ENCODE peak calls at places on chromosomes 4 and X, in six cellular contexts. W is GM06990, F is fibroblast of lung, O is epithelial cell of proximal tubule, M is neural progenitor cell, U is AG09309. B is an unnamed sample.

GRCh38 chr4:95068818-95069478 is 311.2 kb downstream of the BMPR1B start:
- DNase-seq in M (no peak), O (no peak), F (no peak), U (no peak), W (no peak), B (no peak)

GRCh38 chr4:123397276-123398150 is 918 bp downstream of the SPRY1 start:
- DNase-seq in O (no peak), F (peak; percentile 45), U (no peak), M (peak; percentile 88), W (peak; percentile 44), B (peak; percentile 70)

GRCh38 chr4:129143359-129143758 is 47.4 kb downstream of the C4orf33 start:
- DNase-seq in O (no peak), F (no peak), M (no peak), W (no peak), U (no peak), B (no peak)

GRCh38 chr4:113504422-113504821 is 257.1 kb downstream of the CAMK2D start:
- DNase-seq in W (no peak), M (no peak), F (no peak), O (no peak), U (no peak), B (peak; percentile 9)

GRCh38 chrX:44705817-44706551 is 137.8 kb upstream of the DUSP21 start:
- DNase-seq in U (no peak), O (peak; percentile 18), W (no peak), F (peak; percentile 7), M (no peak), B (no peak)

GRCh38 chrX:136754641-136755040 is 26.1 kb downstream of the ARHGEF6 start:
- DNase-seq in U (no peak), W (no peak), M (peak; percentile 8), F (peak; percentile 64), O (no peak), B (no peak)

GRCh38 chr4:101269682-101270081 is 77.6 kb downstream of the PPP3CA start:
- DNase-seq in M (no peak), F (no peak), W (no peak), O (no peak), U (no peak), B (no peak)

GRCh38 chrX:102979536-102979935 is 42.5 kb downstream of the RAB40AL start:
- DNase-seq in U (no peak), W (no peak), O (no peak), M (no peak), F (no peak), B (no peak)

GRCh38 chr4:81754169-81754568 is 282.5 kb upstream of the RASGEF1B start:
- DNase-seq in M (no peak), W (no peak), U (no peak), F (no peak), O (peak; percentile 15), B (no peak)

GRCh38 chr4:147772459-147772969 is 40.6 kb downstream of the ARHGAP10 start:
- DNase-seq in U (no peak), M (no peak), W (no peak), O (no peak), F (peak; percentile 95), B (peak; percentile 80)

GRCh38 chr4:10096976-10097330 is 19.6 kb downstream of the WDR1 start:
- DNase-seq in M (no peak), F (no peak), U (no peak), W (no peak), O (no peak), B (no peak)

GRCh38 chr4:29405151-29405550 is 1315.0 kb upstream of the PCDH7 start:
- DNase-seq in M (no peak), O (no peak), F (peak; percentile 12), U (no peak), W (no peak), B (peak; percentile 3)

GRCh38 chr4:134327274-134328122 is 125.9 kb upstream of the PABPC4L start:
- DNase-seq in U (no peak), W (no peak), F (no peak), O (no peak), M (no peak), B (no peak)
- TF ChIP-seq CTCF in U (no peak), W (no peak), F (no peak), O (no peak), M (no peak), B (no peak)

DNA sequence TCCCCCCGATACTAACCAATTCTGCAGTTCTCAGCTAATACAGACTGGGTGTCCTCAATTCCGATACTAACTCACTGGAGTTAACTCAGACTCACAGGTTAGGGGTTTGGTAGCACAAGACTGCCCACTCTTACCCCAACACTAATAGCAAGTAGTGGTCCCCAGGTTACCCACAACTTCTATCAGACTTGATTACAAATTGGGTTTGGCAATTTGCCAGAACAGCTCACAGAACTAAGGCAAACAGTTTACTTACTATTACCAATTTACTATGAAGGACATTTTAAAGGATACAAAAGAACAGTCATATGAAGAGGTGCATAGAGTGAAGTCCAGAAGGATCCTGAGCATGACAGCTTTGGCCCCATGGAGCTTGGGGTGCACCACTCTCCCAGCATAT is 201.8 kb upstream of the VCX start:
- DNase-seq in M (no peak), U (no peak), F (no peak), W (no peak), O (no peak), B (no peak)
- H3K4me3 ChIP-seq in M (no peak overlapping the region), U (no peak overlapping the region), F (no peak overlapping the region), W (no peak overlapping the region), O (no peak overlapping the region), B (no peak overlapping the region)

GRCh38 chrX:275476-275966 is 5.7 kb upstream of the PLCXD1 start:
- DNase-seq in U (no peak), O (no peak), M (peak; percentile 45), F (no peak), W (no peak), B (no peak)
- TF ChIP-seq CTCF in U (no peak), O (no peak), M (no peak), F (no peak), W (no peak), B (no peak)

GRCh38 chr4:16729361-16729760 is 169.1 kb downstream of the LDB2 start:
- DNase-seq in F (no peak), M (no peak), O (no peak), U (no peak), W (no peak), B (no peak)
- H3K4me3 ChIP-seq in F (no peak overlapping the region), M (no peak overlapping the region), O (no peak overlapping the region), U (no peak overlapping the region), W (no peak overlapping the region), B (no peak overlapping the region)

GRCh38 chr4:38902695-38903094 is 35.1 kb downstream of the FAM114A1 start:
- DNase-seq in U (no peak), W (peak; percentile 15), M (peak; percentile 21), O (no peak), F (no peak), B (peak; percentile 45)
- TF ChIP-seq CTCF in U (no peak), W (peak; percentile 31), M (peak; percentile 63), O (peak; percentile 44), F (no peak), B (peak; percentile 15)

GRCh38 chr4:84167579-84167978 is 331.5 kb downstream of the NKX6-1 start:
- DNase-seq in F (no peak), W (no peak), U (no peak), M (peak; percentile 68), O (no peak), B (no peak)

GRCh38 chr4:84166486-84166885 is 332.6 kb downstream of the NKX6-1 start:
- DNase-seq in M (no peak), W (no peak), F (no peak), O (no peak), U (no peak), B (no peak)

GRCh38 chr4:84171871-84172270 is 327.2 kb downstream of the NKX6-1 start:
- DNase-seq in M (no peak), W (no peak), F (no peak), O (no peak), U (no peak), B (no peak)

DNA sequence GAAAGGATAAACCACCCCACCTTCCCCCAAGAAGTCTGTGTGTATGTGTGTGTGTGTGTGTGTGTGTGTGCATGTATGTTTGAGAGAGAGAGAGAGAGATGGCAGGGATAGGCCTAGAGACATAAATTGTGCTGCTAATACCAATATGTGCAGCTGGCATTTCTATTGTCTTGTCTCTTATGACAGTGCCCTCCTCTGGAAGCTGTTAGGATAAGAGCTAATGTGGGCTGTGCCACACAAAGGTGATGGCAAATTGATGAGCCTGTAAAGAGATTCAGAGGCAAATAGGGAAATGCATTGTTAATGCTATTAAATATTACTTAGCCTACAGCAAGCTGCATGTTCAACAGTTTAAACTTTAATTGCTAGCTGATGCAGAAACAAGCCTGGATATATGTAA is 332.0 kb downstream of the NKX6-1 start:
- DNase-seq in W (no peak), F (no peak), U (no peak), M (peak; percentile 5), O (no peak), B (no peak)
- H3K4me3 ChIP-seq in W (no peak overlapping the region), F (no peak overlapping the region), U (no peak overlapping the region), M (no peak overlapping the region), O (no peak overlapping the region), B (no peak overlapping the region)

DNA sequence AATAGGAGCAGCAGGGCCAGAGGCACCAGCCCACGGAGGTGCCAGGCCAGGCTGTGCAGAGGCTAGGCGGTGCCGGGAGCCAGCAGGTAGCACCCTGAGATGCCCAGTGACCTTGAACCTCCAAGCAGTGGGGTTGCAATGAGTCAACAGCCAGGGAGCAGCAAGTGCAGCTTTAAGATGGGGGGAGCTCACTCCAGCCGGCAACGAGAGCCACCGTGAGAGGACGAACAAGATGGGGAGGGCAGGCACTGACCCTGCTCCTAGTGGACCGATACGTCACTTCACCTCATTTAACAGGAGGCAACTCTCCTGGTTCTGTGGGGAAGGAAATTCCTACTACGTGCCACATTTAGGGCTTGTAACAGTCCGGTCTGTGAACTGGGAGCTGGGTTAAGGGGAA is 4.8 kb downstream of the LETM1 start:
- DNase-seq in U (no peak), O (no peak), W (no peak), F (no peak), M (no peak), B (no peak)
- TF ChIP-seq CTCF in U (no peak), O (no peak), W (no peak), F (no peak), M (no peak), B (no peak)